ENCODE peak calls at places on chromosomes 5 and 9, in nine cellular contexts. X is germinal center; A is NCI-H2171 treated with DMSO at 0.1 percent for 48 hours; R is NCI-H1092 treated with DMSO at 0.1 percent for 48 hours; N is T-helper 2 cell treated with Interferon-gamma antibody and Interleukin-4, amounts not matched to agents 5 μg/mL and 100 μg/mL, for 36 hours; V is body of pancreas; L is esophagus squamous epithelium; Y is NCI-H2227 treated with DMSO at 0.1 percent for 48 hours; M is upper lobe of right lung. T is an unnamed sample.

GRCh38 chr5:56569051-56569450 is 246.3 kb upstream of the MAP3K1 start:
- DNase-seq in L (no peak), M (no peak), N (no peak), X (no peak), R (no peak), A (no peak), Y (no peak), V (no peak), T (peak)

GRCh38 chr9:127426756-127427155 is 2.6 kb downstream of the ZNF79 start:
- DNase-seq in N (peak), L (no peak), X (no peak), M (no peak), R (no peak), Y (no peak), V (no peak), A (no peak), T (no peak)

GRCh38 chr5:10990626-10991025 is 229.6 kb upstream of the DAP start:
- DNase-seq in R (no peak), Y (no peak), A (peak), L (no peak), V (no peak), X (no peak), N (no peak), M (no peak), T (no peak)

GRCh38 chr5:14237313-14238086 is 94.4 kb downstream of the TRIO start:
- DNase-seq in M (no peak), A (no peak), R (no peak), Y (no peak), X (no peak), L (no peak), V (no peak), N (no peak), T (no peak)

GRCh38 chr9:21812945-21813568 is 10.6 kb downstream of the MTAP start:
- DNase-seq in M (peak), L (no peak), Y (peak), N (peak), V (peak), R (peak), X (peak), A (peak), T (peak)

GRCh38 chr5:173016069-173016455 is 32.5 kb downstream of the ATP6V0E1 start:
- DNase-seq in V (no peak), R (no peak), A (no peak), X (no peak), N (no peak), M (no peak), L (no peak), Y (no peak), T (no peak)

GRCh38 chr9:76403352-76403751 is 9.1 kb upstream of the RFK start:
- DNase-seq in X (peak), R (peak), N (peak), L (no peak), V (no peak), Y (peak), A (peak), M (no peak), T (peak)

GRCh38 chr5:179762781-179763176 is 30.2 kb downstream of the MAML1 start:
- DNase-seq in L (no peak), X (no peak), N (no peak), Y (no peak), V (no peak), M (no peak), R (no peak), A (no peak), T (no peak)

GRCh38 chr9:91954841-91955471 is 4.9 kb upstream of the ROR2 start:
- DNase-seq in L (no peak), Y (peak), N (no peak), A (peak), X (peak), V (peak), M (no peak), R (peak), T (peak)

GRCh38 chr9:100756217-100756616 is 178.3 kb downstream of the CAVIN4 start:
- DNase-seq in L (no peak), A (peak), Y (no peak), N (no peak), V (peak), X (no peak), R (peak), M (no peak), T (no peak)

GRCh38 chr5:60382761-60383160 is 317.2 kb downstream of the DEPDC1B start:
- DNase-seq in Y (no peak), A (no peak), L (no peak), M (no peak), R (no peak), X (peak), N (no peak), V (peak), T (peak)